ENCODE peak calls at places on chromosomes 16 and 17, in four cellular contexts. One of them, this sample, is unnamed.

GRCh38 chr16:83619381-83620150 is 188.2 kb upstream of the HSBP1 start:
- DNase-seq in lower leg skin: no peak
- DNase-seq in neural progenitor cell: no peak
- DNase-seq in foreskin fibroblast: no peak
- DNase-seq in this sample: no peak

GRCh38 chr17:76273435-76273921 is 8.3 kb downstream of the UBALD2 start:
- DNase-seq in lower leg skin: no peak
- DNase-seq in neural progenitor cell: no peak
- DNase-seq in foreskin fibroblast: no peak
- DNase-seq in this sample: no peak

GRCh38 chr17:65243838-65244237 is 106.7 kb downstream of the RGS9 start:
- DNase-seq in lower leg skin: peak
- DNase-seq in neural progenitor cell: peak
- DNase-seq in foreskin fibroblast: peak
- DNase-seq in this sample: no peak

GRCh38 chr17:83006515-83007455 is 72.6 kb upstream of the METRNL start:
- DNase-seq in lower leg skin: peak
- DNase-seq in neural progenitor cell: no peak
- DNase-seq in foreskin fibroblast: peak
- DNase-seq in this sample: peak

GRCh38 chr16:17939723-17940122 is 396.8 kb downstream of the NPIPA8 start:
- DNase-seq in lower leg skin: no peak
- DNase-seq in neural progenitor cell: no peak
- DNase-seq in foreskin fibroblast: no peak
- DNase-seq in this sample: no peak

GRCh38 chr17:79212150-79213087 is 137.8 kb downstream of the ENGASE start:
- DNase-seq in lower leg skin: no peak
- DNase-seq in neural progenitor cell: peak
- DNase-seq in foreskin fibroblast: no peak
- DNase-seq in this sample: no peak

GRCh38 chr17:48596735-48597491 is 3.3 kb upstream of the HOXB5 start:
- DNase-seq in lower leg skin: no peak
- DNase-seq in neural progenitor cell: no peak
- DNase-seq in foreskin fibroblast: no peak
- DNase-seq in this sample: no peak

GRCh38 chr17:5587431-5588032 is 3.2 kb upstream of the NLRP1 start:
- DNase-seq in lower leg skin: peak
- DNase-seq in neural progenitor cell: peak
- DNase-seq in foreskin fibroblast: peak
- DNase-seq in this sample: peak

GRCh38 chr17:58391302-58391984 is 25.9 kb downstream of the RNF43 start:
- DNase-seq in lower leg skin: no peak
- DNase-seq in neural progenitor cell: no peak
- DNase-seq in foreskin fibroblast: peak
- DNase-seq in this sample: no peak

GRCh38 chr16:11079657-11080187 is 135.4 kb downstream of the CLEC16A start:
- DNase-seq in lower leg skin: no peak
- DNase-seq in neural progenitor cell: no peak
- DNase-seq in foreskin fibroblast: peak
- DNase-seq in this sample: peak

GRCh38 chr16:14003119-14003570 is 68.0 kb upstream of the MRTFB start:
- DNase-seq in lower leg skin: peak
- DNase-seq in neural progenitor cell: peak
- DNase-seq in foreskin fibroblast: peak
- DNase-seq in this sample: peak

GRCh38 chr17:64281962-64282752 is 19.1 kb upstream of the TEX2 start:
- DNase-seq in lower leg skin: peak
- DNase-seq in neural progenitor cell: peak
- DNase-seq in foreskin fibroblast: peak
- DNase-seq in this sample: peak

GRCh38 chr17:1004769-1005295 is 7.9 kb downstream of the TIMM22 start:
- DNase-seq in lower leg skin: no peak
- DNase-seq in neural progenitor cell: no peak
- DNase-seq in foreskin fibroblast: no peak
- DNase-seq in this sample: no peak

GRCh38 chr17:9644910-9645751 is at the start of gene USP43:
- DNase-seq in lower leg skin: no peak
- DNase-seq in neural progenitor cell: peak
- DNase-seq in foreskin fibroblast: peak
- DNase-seq in this sample: peak

GRCh38 chr17:7745748-7746470 is 28.4 kb downstream of the DNAH2 start:
- DNase-seq in lower leg skin: peak
- DNase-seq in neural progenitor cell: no peak
- DNase-seq in foreskin fibroblast: peak
- DNase-seq in this sample: peak
- TF ChIP-seq CTCF in lower leg skin: no peak
- TF ChIP-seq CTCF in neural progenitor cell: no peak
- TF ChIP-seq CTCF in foreskin fibroblast: peak
- TF ChIP-seq CTCF in this sample: peak

GRCh38 chr16:73204359-73205152 is 156.6 kb upstream of the ZFHX3 start:
- DNase-seq in lower leg skin: no peak
- DNase-seq in neural progenitor cell: no peak
- DNase-seq in foreskin fibroblast: no peak
- DNase-seq in this sample: no peak
- H3K4me3 ChIP-seq in lower leg skin: no peak
- H3K4me3 ChIP-seq in neural progenitor cell: no peak
- H3K4me3 ChIP-seq in foreskin fibroblast: no peak
- H3K4me3 ChIP-seq in this sample: no peak

GRCh38 chr17:40456396-40456951 is 13.2 kb downstream of the IGFBP4 start:
- DNase-seq in lower leg skin: no peak
- DNase-seq in neural progenitor cell: no peak
- DNase-seq in foreskin fibroblast: peak
- DNase-seq in this sample: no peak
- TF ChIP-seq CTCF in lower leg skin: no peak
- TF ChIP-seq CTCF in neural progenitor cell: no peak
- TF ChIP-seq CTCF in foreskin fibroblast: no peak
- TF ChIP-seq CTCF in this sample: no peak

DNA sequence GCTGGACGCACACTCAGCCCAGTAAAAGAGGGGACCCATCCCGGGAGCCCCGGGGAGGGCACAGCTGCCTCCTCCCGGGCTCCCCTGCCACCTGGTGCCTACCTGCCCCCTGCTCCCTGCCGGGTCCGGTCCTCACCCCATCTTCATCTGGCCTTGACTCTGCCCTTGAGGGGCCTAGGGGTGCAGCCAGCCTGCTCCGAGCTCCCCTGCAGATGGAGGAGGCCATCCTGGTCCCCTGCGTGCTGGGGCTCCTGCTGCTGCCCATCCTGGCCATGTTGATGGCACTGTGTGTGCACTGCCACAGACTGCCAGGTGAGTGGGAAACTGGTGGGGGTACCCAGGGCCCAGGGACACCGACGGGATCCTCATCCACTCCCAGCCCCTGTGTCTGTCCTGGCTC is 354 bp downstream of the LAT start:
- DNase-seq in lower leg skin: no peak
- DNase-seq in neural progenitor cell: no peak
- DNase-seq in foreskin fibroblast: no peak
- DNase-seq in this sample: no peak
- H3K4me3 ChIP-seq in lower leg skin: no peak
- H3K4me3 ChIP-seq in neural progenitor cell: no peak
- H3K4me3 ChIP-seq in foreskin fibroblast: no peak
- H3K4me3 ChIP-seq in this sample: no peak

DNA sequence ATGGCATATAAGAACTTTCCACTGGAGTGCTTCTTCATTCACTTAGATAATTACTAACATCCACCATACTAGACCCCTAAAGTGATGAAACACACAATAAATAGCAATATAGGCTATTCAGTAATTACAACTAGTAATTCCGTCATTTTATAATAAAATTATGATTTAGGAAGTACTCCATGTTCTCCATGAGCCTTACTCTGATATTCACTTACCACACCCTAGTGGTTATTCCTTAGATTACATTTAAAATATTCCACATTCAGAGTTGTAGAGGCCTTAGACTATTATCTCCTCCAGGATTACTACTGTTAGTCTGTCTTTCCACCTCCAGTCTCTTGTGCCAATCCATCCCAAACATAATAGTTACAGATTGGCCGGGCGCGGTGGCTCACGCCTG is 62.4 kb downstream of the STH start:
- DNase-seq in lower leg skin: no peak
- DNase-seq in neural progenitor cell: no peak
- DNase-seq in foreskin fibroblast: peak
- DNase-seq in this sample: no peak
- TF ChIP-seq CTCF in lower leg skin: no peak
- TF ChIP-seq CTCF in neural progenitor cell: peak
- TF ChIP-seq CTCF in foreskin fibroblast: peak
- TF ChIP-seq CTCF in this sample: peak

DNA sequence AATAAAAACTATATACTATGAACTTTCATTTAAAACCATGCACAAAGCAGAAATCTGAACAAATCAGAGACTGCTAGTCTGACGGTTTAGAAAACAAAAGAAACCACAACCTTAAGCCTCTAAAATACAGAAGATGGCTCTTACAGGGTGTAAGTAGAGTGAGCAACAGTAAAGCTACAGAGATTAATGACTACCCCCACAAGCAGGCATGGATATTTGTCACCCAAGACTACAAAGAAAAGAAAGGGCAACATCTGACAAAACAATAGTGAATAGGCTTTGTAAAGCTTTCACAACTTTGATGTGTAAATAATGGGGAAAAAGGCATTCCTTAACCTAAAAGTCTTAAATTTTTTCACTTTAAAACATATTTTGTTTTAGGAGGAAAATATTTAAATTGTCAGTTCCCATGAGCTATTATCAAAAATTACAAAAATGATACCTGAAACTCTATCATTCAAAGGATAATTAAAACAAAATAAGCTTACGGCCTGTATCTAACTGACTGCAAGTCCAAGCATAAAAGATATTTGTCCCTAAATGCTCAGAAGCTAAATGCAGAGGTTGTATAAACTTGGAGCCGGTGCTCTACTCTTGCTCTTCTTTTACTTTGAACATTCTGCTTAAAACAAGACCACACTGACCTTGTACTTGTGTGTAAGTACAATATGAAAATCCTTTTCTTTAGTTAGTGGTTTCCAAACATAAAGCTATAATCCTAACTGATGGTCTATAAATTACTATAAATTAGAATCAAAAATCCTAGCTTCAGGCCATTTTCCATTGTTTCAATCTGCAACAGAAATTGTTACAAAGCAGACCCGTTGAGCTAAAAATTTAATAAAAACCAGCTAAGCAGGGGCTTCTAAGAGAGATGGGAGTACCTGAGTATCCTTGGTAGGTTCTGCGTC is 74.8 kb downstream of the SPAG9 start:
- DNase-seq in lower leg skin: no peak
- DNase-seq in neural progenitor cell: peak
- DNase-seq in foreskin fibroblast: no peak
- DNase-seq in this sample: no peak
- H3K4me3 ChIP-seq in lower leg skin: no peak
- H3K4me3 ChIP-seq in neural progenitor cell: peak
- H3K4me3 ChIP-seq in foreskin fibroblast: peak
- H3K4me3 ChIP-seq in this sample: peak

GRCh38 chr17:30112794-30113193 is 3.8 kb upstream of the NSRP1 start:
- DNase-seq in lower leg skin: no peak
- DNase-seq in neural progenitor cell: no peak
- DNase-seq in foreskin fibroblast: no peak
- DNase-seq in this sample: no peak

GRCh38 chr17:30113213-30113612 is 3.4 kb upstream of the NSRP1 start:
- DNase-seq in lower leg skin: no peak
- DNase-seq in neural progenitor cell: no peak
- DNase-seq in foreskin fibroblast: peak
- DNase-seq in this sample: peak

GRCh38 chr17:30117548-30118155 is 1.0 kb downstream of the NSRP1 start:
- DNase-seq in lower leg skin: no peak
- DNase-seq in neural progenitor cell: no peak
- DNase-seq in foreskin fibroblast: no peak
- DNase-seq in this sample: peak

GRCh38 chr17:30116345-30116660 is 313 bp upstream of the NSRP1 start:
- DNase-seq in lower leg skin: no peak
- DNase-seq in neural progenitor cell: no peak
- DNase-seq in foreskin fibroblast: no peak
- DNase-seq in this sample: no peak

DNA sequence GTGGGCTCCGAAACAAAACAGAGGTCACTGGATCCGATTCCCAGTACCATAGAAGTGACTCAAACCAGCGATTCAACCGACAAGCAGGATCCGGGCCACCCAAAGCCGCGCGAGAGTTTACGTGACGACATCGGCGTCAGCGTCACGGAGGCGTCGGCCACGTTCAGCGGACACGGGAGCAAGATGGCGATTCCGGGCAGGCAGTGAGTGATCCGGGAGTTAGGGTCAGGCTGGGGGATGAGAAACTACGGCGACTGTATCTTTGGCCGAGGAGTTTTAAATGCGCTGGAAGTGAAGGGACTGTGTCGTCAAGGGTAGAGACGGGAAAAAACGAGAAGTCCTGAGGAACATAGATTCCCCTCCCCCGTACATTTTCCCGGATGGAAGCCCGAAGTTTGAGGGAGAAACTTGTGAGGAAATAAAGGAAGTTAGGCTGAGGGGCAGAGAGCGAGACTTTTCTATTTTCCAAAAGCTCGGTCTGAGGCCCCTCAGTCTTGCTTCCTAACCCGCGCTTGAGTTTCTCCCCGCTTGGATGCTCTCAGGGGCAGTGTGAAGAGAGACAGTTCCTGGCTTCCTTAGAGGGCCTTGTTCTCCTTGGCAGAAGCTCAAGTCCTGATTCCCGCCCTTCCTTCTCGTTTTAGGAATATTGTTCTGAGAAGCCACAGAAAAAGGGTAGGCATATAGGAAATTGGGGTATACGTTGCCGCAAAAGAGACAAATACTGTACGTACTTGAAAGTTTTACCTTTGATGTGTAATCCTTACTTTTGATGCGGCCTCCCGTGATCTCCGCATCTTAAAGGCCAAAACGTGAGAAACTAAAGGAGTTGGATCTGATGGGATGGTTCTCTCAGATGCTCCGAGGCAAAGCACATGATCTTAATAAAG is at the start of gene NSRP1:
- DNase-seq in lower leg skin: peak
- DNase-seq in neural progenitor cell: peak
- DNase-seq in foreskin fibroblast: peak
- DNase-seq in this sample: peak
- TF ChIP-seq CTCF in lower leg skin: no peak
- TF ChIP-seq CTCF in neural progenitor cell: no peak
- TF ChIP-seq CTCF in foreskin fibroblast: no peak
- TF ChIP-seq CTCF in this sample: no peak

DNA sequence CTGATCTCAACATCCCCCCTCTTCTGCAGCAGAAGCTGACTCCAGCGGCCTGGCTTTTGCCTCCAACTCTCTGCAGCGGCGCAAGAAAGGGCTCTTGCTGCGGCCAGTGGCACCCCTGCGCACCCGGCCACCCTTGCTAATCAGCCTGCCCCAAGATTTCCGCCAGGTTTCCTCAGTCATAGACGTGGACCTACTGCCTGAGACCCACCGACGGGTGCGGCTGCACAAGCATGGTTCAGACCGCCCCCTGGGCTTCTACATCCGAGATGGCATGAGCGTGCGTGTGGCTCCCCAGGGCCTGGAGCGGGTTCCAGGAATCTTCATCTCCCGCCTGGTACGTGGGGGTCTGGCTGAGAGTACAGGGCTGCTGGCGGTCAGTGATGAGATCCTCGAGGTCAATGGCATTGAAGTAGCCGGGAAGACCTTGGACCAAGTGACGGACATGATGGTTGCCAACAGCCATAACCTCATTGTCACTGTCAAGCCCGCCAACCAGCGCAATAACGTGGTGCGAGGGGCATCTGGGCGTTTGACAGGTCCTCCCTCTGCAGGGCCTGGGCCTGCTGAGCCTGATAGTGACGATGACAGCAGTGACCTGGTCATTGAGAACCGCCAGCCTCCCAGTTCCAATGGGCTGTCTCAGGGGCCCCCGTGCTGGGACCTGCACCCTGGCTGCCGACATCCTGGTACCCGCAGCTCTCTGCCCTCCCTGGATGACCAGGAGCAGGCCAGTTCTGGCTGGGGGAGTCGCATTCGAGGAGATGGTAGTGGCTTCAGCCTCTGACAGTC is 1.3 kb downstream of the PARD6A start:
- DNase-seq in lower leg skin: no peak
- DNase-seq in neural progenitor cell: no peak
- DNase-seq in foreskin fibroblast: no peak
- DNase-seq in this sample: no peak
- H3K4me3 ChIP-seq in lower leg skin: no peak
- H3K4me3 ChIP-seq in neural progenitor cell: peak
- H3K4me3 ChIP-seq in foreskin fibroblast: no peak
- H3K4me3 ChIP-seq in this sample: no peak